ENCODE peak calls at places on chromosomes 12 and 14, in seven cellular contexts. X, Z, J, K, P, U and S are unnamed samples.

GRCh38 chr12:39401459-39401858 is 41.5 kb downstream of the KIF21A start:
- DNase-seq in X (no peak), Z (no peak), J (no peak), K (no peak), P (no peak), U (no peak), S (no peak)

GRCh38 chr14:22177870-22178269 is 411.2 kb downstream of the DAD1 start:
- DNase-seq in X (no peak), Z (no peak), J (no peak), K (no peak), P (no peak), U (no peak), S (no peak)

GRCh38 chr12:4910502-4911315 is 1.0 kb downstream of the KCNA1 start:
- DNase-seq in X (no peak), Z (no peak), J (no peak), K (no peak), P (peak), U (no peak), S (no peak)

GRCh38 chr12:32444895-32445294 is 45.5 kb downstream of the FGD4 start:
- DNase-seq in X (no peak), Z (no peak), J (no peak), K (no peak), P (peak), U (no peak), S (peak)

GRCh38 chr14:95253039-95253620 is 66.6 kb downstream of the CLMN start:
- DNase-seq in X (no peak), Z (no peak), J (no peak), K (no peak), P (no peak), U (no peak), S (no peak)

GRCh38 chr12:42977451-42978230 is 388.1 kb upstream of the PRICKLE1 start:
- DNase-seq in X (no peak), Z (no peak), J (no peak), K (no peak), P (no peak), U (no peak), S (no peak)

GRCh38 chr12:43571885-43572284 is 19.9 kb upstream of the ADAMTS20 start:
- DNase-seq in X (no peak), Z (no peak), J (no peak), K (no peak), P (no peak), U (no peak), S (no peak)

GRCh38 chr12:105393586-105393985 is 63.1 kb downstream of the C12orf75 start:
- DNase-seq in X (no peak), Z (no peak), J (no peak), K (no peak), P (no peak), U (no peak), S (no peak)

GRCh38 chr12:71158361-71158882 is 623 bp upstream of the TSPAN8 start:
- DNase-seq in X (no peak), Z (no peak), J (no peak), K (no peak), P (no peak), U (no peak), S (peak)

GRCh38 chr14:50759800-50760543 is 71.0 kb downstream of the NIN start:
- DNase-seq in X (no peak), Z (no peak), J (no peak), K (no peak), P (no peak), U (no peak), S (no peak)

GRCh38 chr14:105167303-105168092 is 1.1 kb downstream of the JAG2 start:
- DNase-seq in X (no peak), Z (peak), J (no peak), K (no peak), P (peak), U (no peak), S (no peak)

GRCh38 chr12:48580831-48581230 is 11.0 kb upstream of the LALBA start:
- DNase-seq in X (no peak), Z (no peak), J (no peak), K (no peak), P (no peak), U (no peak), S (no peak)

GRCh38 chr14:105251920-105252319 is 3.6 kb downstream of the BTBD6 start:
- DNase-seq in X (no peak), Z (no peak), J (no peak), K (no peak), P (no peak), U (no peak), S (no peak)

GRCh38 chr14:34722723-34723545 is 8.5 kb upstream of the CFL2 start:
- DNase-seq in X (no peak), Z (peak), J (peak), K (no peak), P (peak), U (peak), S (peak)

GRCh38 chr14:89176090-89176757 is 240.8 kb downstream of the FOXN3 start:
- DNase-seq in X (no peak), Z (no peak), J (no peak), K (no peak), P (no peak), U (no peak), S (no peak)

GRCh38 chr12:53414756-53415417 is 8.8 kb upstream of the AMHR2 start:
- DNase-seq in X (no peak), Z (no peak), J (no peak), K (no peak), P (peak), U (no peak), S (no peak)

GRCh38 chr14:91241848-91242247 is 2.7 kb downstream of the GPR68 start:
- DNase-seq in X (no peak), Z (no peak), J (no peak), K (no peak), P (no peak), U (no peak), S (no peak)

GRCh38 chr12:43208627-43209026 is 343.4 kb downstream of the ADAMTS20 start:
- DNase-seq in X (no peak), Z (no peak), J (no peak), K (no peak), P (no peak), U (no peak), S (no peak)

GRCh38 chr14:54807881-54808280 is 94.7 kb downstream of the GCH1 start:
- DNase-seq in X (no peak), Z (no peak), J (no peak), K (no peak), P (no peak), U (no peak), S (no peak)

GRCh38 chr12:50952510-50952909 is at the start of gene HIGD1C:
- DNase-seq in X (no peak), Z (no peak), J (no peak), K (no peak), P (no peak), U (no peak), S (no peak)

GRCh38 chr12:45775465-45775864 is 46.0 kb downstream of the ARID2 start:
- DNase-seq in X (no peak), Z (no peak), J (no peak), K (no peak), P (no peak), U (no peak), S (no peak)

GRCh38 chr12:105836235-105836634 is 302.5 kb downstream of the NUAK1 start:
- DNase-seq in X (no peak), Z (no peak), J (no peak), K (no peak), P (no peak), U (no peak), S (no peak)